ENCODE peak calls at places on chromosomes 6 and 20, in six cellular contexts. R is H9; C is NCI-H1105; H is effector memory CD8-positive, alpha-beta T cell; K is HT1080; E is activated T-helper 1 cell treated with anti-CD3 and anti-CD28 coated beads, Interleukin-12 subunit alpha, Interleukin-12 subunit beta, Interleukin-2, Interleukin-4 antibody, amounts not matched to agents 30 ng/mL and 10 ng/mL and 1 ng/mL, durations not matched to agents 14 hours and 24 hours and 36 hours. J is an unnamed sample.
A peak's percentile ranks its signal among the peaks of the same experiment; 100 is the strongest.

GRCh38 chr6:36353411-36353915 is 16.8 kb upstream of the BNIP5 start:
- DNase-seq in R (no peak), H (no peak), K (no peak), E (no peak), C (no peak), J (no peak)

GRCh38 chr6:98487612-98488011 is 346.8 kb upstream of the POU3F2 start:
- DNase-seq in E (no peak), R (peak; percentile 51), K (no peak), C (no peak), H (no peak), J (no peak)

GRCh38 chr6:138996524-138996923 is 8.5 kb upstream of the REPS1 start:
- DNase-seq in E (no peak), R (no peak), K (no peak), C (no peak), H (no peak), J (no peak)

GRCh38 chr6:159168536-159169192 is 536 bp upstream of the FNDC1 start:
- DNase-seq in C (peak; percentile 30), E (no peak), K (no peak), R (peak; percentile 86), H (no peak), J (no peak)

GRCh38 chr6:69953491-69953890 is 87.1 kb downstream of the COL19A1 start:
- DNase-seq in H (no peak), E (no peak), K (no peak), R (no peak), C (peak; percentile 70), J (no peak)

GRCh38 chr20:2246081-2246491 is 49.7 kb upstream of the TGM3 start:
- DNase-seq in R (peak; percentile 38), E (no peak), K (no peak), H (no peak), C (peak; percentile 60), J (no peak)

GRCh38 chr20:63132715-63133471 is 83.0 kb downstream of the YTHDF1 start:
- DNase-seq in C (no peak), R (peak; percentile 26), E (no peak), K (no peak), H (no peak), J (no peak)

GRCh38 chr6:1589208-1589607 is 20.5 kb upstream of the FOXC1 start:
- DNase-seq in K (no peak), R (no peak), H (no peak), C (no peak), E (no peak), J (no peak)

GRCh38 chr6:106084106-106084963 is 1.8 kb upstream of the PRDM1 start:
- DNase-seq in K (peak; percentile 91), R (peak; percentile 75), E (no peak), C (peak; percentile 84), H (no peak), J (no peak)

GRCh38 chr6:14017626-14018475 is 93.1 kb downstream of the RNF182 start:
- DNase-seq in C (no peak), R (peak; percentile 66), H (no peak), K (no peak), E (no peak), J (no peak)

GRCh38 chr6:148431413-148431812 is 88.8 kb downstream of the SASH1 start:
- DNase-seq in E (no peak), C (no peak), R (no peak), H (no peak), K (no peak), J (no peak)

GRCh38 chr6:74720923-74721322 is 484.9 kb downstream of the COL12A1 start:
- DNase-seq in C (no peak), K (peak; percentile 4), H (no peak), R (no peak), E (no peak), J (no peak)

GRCh38 chr6:139846538-139847321 is 472.3 kb upstream of the CITED2 start:
- DNase-seq in R (peak; percentile 41), E (no peak), K (no peak), H (no peak), C (no peak), J (no peak)

GRCh38 chr6:87146363-87146762 is 9.0 kb upstream of the ZNF292 start:
- DNase-seq in H (no peak), E (no peak), R (no peak), K (no peak), C (no peak), J (no peak)

GRCh38 chr6:20744911-20745557 is 210.8 kb downstream of the CDKAL1 start:
- DNase-seq in C (peak; percentile 60), E (no peak), R (no peak), K (no peak), H (no peak), J (no peak)

GRCh38 chr6:116564921-116565872 is 6.1 kb upstream of the RWDD1 start:
- DNase-seq in K (no peak), C (peak; percentile 17), E (no peak), H (no peak), R (no peak), J (peak; percentile 27)

GRCh38 chr20:1775117-1775516 is 117.5 kb upstream of the SIRPG start:
- DNase-seq in E (no peak), K (no peak), C (no peak), H (no peak), R (no peak), J (no peak)

GRCh38 chr6:11653028-11653583 is 115.6 kb downstream of the TMEM170B start:
- DNase-seq in R (no peak), K (peak; percentile 95), H (no peak), E (peak; percentile 52), C (no peak), J (no peak)

GRCh38 chr6:13288481-13288880 is 39.9 kb downstream of the TBC1D7 start:
- DNase-seq in H (no peak), E (no peak), R (no peak), K (no peak), C (no peak), J (no peak)

J was measured in hippocampal formation.